ENCODE peak calls at places on chromosomes 13 and 19, in seven cellular contexts. One of them, this sample, is unnamed.

GRCh38 chr19:8611391-8611883 is 922 bp upstream of the ADAMTS10 start:
- DNase-seq in activated B cell treated with CpG ODN at 0.5 μM for 24 hours: no peak
- DNase-seq in AG09309: no peak
- DNase-seq in BE2C: no peak
- DNase-seq in RWPE2: no peak
- DNase-seq in IMR-90: no peak
- DNase-seq in astrocyte of the spinal cord: no peak
- DNase-seq in this sample: no peak

GRCh38 chr19:5054551-5055456 is 85.9 kb downstream of the KDM4B start:
- DNase-seq in AG09309: no peak
- DNase-seq in BE2C: no peak
- DNase-seq in IMR-90: no peak
- DNase-seq in activated B cell treated with CpG ODN at 0.5 μM for 24 hours: no peak
- DNase-seq in astrocyte of the spinal cord: no peak
- DNase-seq in RWPE2: no peak
- DNase-seq in this sample: no peak

GRCh38 chr13:95156208-95156607 is 145.0 kb downstream of the ABCC4 start:
- DNase-seq in AG09309: no peak
- DNase-seq in RWPE2: no peak
- DNase-seq in IMR-90: peak
- DNase-seq in activated B cell treated with CpG ODN at 0.5 μM for 24 hours: no peak
- DNase-seq in BE2C: no peak
- DNase-seq in astrocyte of the spinal cord: peak
- DNase-seq in this sample: peak

GRCh38 chr19:55462722-55463121 is 1.3 kb upstream of the ISOC2 start:
- DNase-seq in AG09309: no peak
- DNase-seq in RWPE2: no peak
- DNase-seq in activated B cell treated with CpG ODN at 0.5 μM for 24 hours: no peak
- DNase-seq in IMR-90: no peak
- DNase-seq in BE2C: peak
- DNase-seq in astrocyte of the spinal cord: no peak
- DNase-seq in this sample: no peak

GRCh38 chr19:4052993-4053422 is 13.7 kb downstream of the ZBTB7A start:
- DNase-seq in AG09309: no peak
- DNase-seq in RWPE2: no peak
- DNase-seq in astrocyte of the spinal cord: no peak
- DNase-seq in IMR-90: no peak
- DNase-seq in activated B cell treated with CpG ODN at 0.5 μM for 24 hours: no peak
- DNase-seq in BE2C: no peak
- DNase-seq in this sample: no peak

GRCh38 chr19:23070353-23070781 is 46.5 kb upstream of the ZNF730 start:
- DNase-seq in RWPE2: no peak
- DNase-seq in BE2C: peak
- DNase-seq in IMR-90: peak
- DNase-seq in activated B cell treated with CpG ODN at 0.5 μM for 24 hours: no peak
- DNase-seq in AG09309: no peak
- DNase-seq in astrocyte of the spinal cord: peak
- DNase-seq in this sample: peak

GRCh38 chr19:16206046-16206605 is 8.4 kb downstream of the AP1M1 start:
- DNase-seq in RWPE2: no peak
- DNase-seq in activated B cell treated with CpG ODN at 0.5 μM for 24 hours: no peak
- DNase-seq in IMR-90: no peak
- DNase-seq in BE2C: no peak
- DNase-seq in AG09309: no peak
- DNase-seq in astrocyte of the spinal cord: no peak
- DNase-seq in this sample: no peak

GRCh38 chr19:2494084-2494446 is 18.1 kb downstream of the GADD45B start:
- DNase-seq in BE2C: peak
- DNase-seq in AG09309: no peak
- DNase-seq in RWPE2: peak
- DNase-seq in activated B cell treated with CpG ODN at 0.5 μM for 24 hours: no peak
- DNase-seq in astrocyte of the spinal cord: peak
- DNase-seq in IMR-90: peak
- DNase-seq in this sample: peak

GRCh38 chr13:50543767-50544166 is 299.7 kb downstream of the DLEU7 start:
- DNase-seq in AG09309: no peak
- DNase-seq in IMR-90: peak
- DNase-seq in BE2C: no peak
- DNase-seq in RWPE2: no peak
- DNase-seq in astrocyte of the spinal cord: peak
- DNase-seq in activated B cell treated with CpG ODN at 0.5 μM for 24 hours: no peak
- DNase-seq in this sample: peak

GRCh38 chr13:46663644-46664043 is 110.7 kb downstream of the LRCH1 start:
- DNase-seq in RWPE2: no peak
- DNase-seq in astrocyte of the spinal cord: no peak
- DNase-seq in AG09309: no peak
- DNase-seq in BE2C: no peak
- DNase-seq in activated B cell treated with CpG ODN at 0.5 μM for 24 hours: no peak
- DNase-seq in IMR-90: no peak
- DNase-seq in this sample: peak

GRCh38 chr13:114134944-114135610 is 2.7 kb upstream of the RASA3 start:
- DNase-seq in RWPE2: no peak
- DNase-seq in BE2C: no peak
- DNase-seq in astrocyte of the spinal cord: no peak
- DNase-seq in activated B cell treated with CpG ODN at 0.5 μM for 24 hours: no peak
- DNase-seq in AG09309: no peak
- DNase-seq in IMR-90: no peak
- DNase-seq in this sample: no peak

GRCh38 chr13:98315466-98315865 is 138.4 kb upstream of the RNF113B start:
- DNase-seq in astrocyte of the spinal cord: peak
- DNase-seq in RWPE2: no peak
- DNase-seq in IMR-90: peak
- DNase-seq in activated B cell treated with CpG ODN at 0.5 μM for 24 hours: no peak
- DNase-seq in AG09309: no peak
- DNase-seq in BE2C: no peak
- DNase-seq in this sample: peak

GRCh38 chr13:90365130-90365529 is 982.4 kb upstream of the MIR17HG start:
- DNase-seq in astrocyte of the spinal cord: peak
- DNase-seq in BE2C: no peak
- DNase-seq in IMR-90: no peak
- DNase-seq in activated B cell treated with CpG ODN at 0.5 μM for 24 hours: no peak
- DNase-seq in RWPE2: no peak
- DNase-seq in AG09309: no peak
- DNase-seq in this sample: no peak

GRCh38 chr19:38429055-38429810 is 3.2 kb upstream of the RASGRP4 start:
- DNase-seq in IMR-90: no peak
- DNase-seq in BE2C: no peak
- DNase-seq in AG09309: no peak
- DNase-seq in activated B cell treated with CpG ODN at 0.5 μM for 24 hours: no peak
- DNase-seq in RWPE2: no peak
- DNase-seq in astrocyte of the spinal cord: no peak
- DNase-seq in this sample: peak

GRCh38 chr19:56271096-56271495 is 1.5 kb upstream of the EDDM13 start:
- DNase-seq in AG09309: no peak
- DNase-seq in astrocyte of the spinal cord: no peak
- DNase-seq in RWPE2: no peak
- DNase-seq in BE2C: no peak
- DNase-seq in activated B cell treated with CpG ODN at 0.5 μM for 24 hours: no peak
- DNase-seq in IMR-90: no peak
- DNase-seq in this sample: no peak

DNA sequence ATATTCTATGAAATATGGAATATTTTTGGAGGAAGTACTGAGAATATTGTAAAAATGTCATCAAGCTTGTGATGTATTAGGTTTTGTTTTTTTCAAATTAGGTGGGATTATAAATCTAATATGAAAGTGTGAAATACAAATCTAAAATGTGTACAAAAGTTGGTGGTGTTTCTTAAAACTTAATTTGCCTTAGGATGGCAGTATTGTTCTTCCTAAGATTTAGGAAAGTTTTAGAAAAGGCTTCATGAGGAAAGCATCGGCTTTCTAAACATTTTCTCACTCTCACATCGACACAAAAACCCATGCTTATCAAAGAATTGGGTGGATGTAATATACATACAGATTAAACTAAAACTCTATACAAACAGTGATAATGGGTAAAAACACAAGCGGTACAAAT is 972.0 kb upstream of the PCDH20 start:
- DNase-seq in AG09309: no peak
- DNase-seq in RWPE2: no peak
- DNase-seq in activated B cell treated with CpG ODN at 0.5 μM for 24 hours: no peak
- DNase-seq in BE2C: no peak
- DNase-seq in IMR-90: peak
- DNase-seq in astrocyte of the spinal cord: peak
- DNase-seq in this sample: no peak
- TF ChIP-seq CTCF in AG09309: no peak
- TF ChIP-seq CTCF in RWPE2: peak
- TF ChIP-seq CTCF in activated B cell treated with CpG ODN at 0.5 μM for 24 hours: no peak
- TF ChIP-seq CTCF in BE2C: peak
- TF ChIP-seq CTCF in IMR-90: peak
- TF ChIP-seq CTCF in astrocyte of the spinal cord: no peak
- TF ChIP-seq CTCF in this sample: no peak

GRCh38 chr13:110869805-110870706 is 44.8 kb downstream of the ANKRD10 start:
- DNase-seq in astrocyte of the spinal cord: peak
- DNase-seq in activated B cell treated with CpG ODN at 0.5 μM for 24 hours: no peak
- DNase-seq in AG09309: peak
- DNase-seq in RWPE2: peak
- DNase-seq in IMR-90: peak
- DNase-seq in BE2C: peak
- DNase-seq in this sample: peak
- TF ChIP-seq CTCF in astrocyte of the spinal cord: no peak
- TF ChIP-seq CTCF in activated B cell treated with CpG ODN at 0.5 μM for 24 hours: no peak
- TF ChIP-seq CTCF in AG09309: peak
- TF ChIP-seq CTCF in RWPE2: peak
- TF ChIP-seq CTCF in IMR-90: no peak
- TF ChIP-seq CTCF in BE2C: no peak
- TF ChIP-seq CTCF in this sample: no peak

DNA sequence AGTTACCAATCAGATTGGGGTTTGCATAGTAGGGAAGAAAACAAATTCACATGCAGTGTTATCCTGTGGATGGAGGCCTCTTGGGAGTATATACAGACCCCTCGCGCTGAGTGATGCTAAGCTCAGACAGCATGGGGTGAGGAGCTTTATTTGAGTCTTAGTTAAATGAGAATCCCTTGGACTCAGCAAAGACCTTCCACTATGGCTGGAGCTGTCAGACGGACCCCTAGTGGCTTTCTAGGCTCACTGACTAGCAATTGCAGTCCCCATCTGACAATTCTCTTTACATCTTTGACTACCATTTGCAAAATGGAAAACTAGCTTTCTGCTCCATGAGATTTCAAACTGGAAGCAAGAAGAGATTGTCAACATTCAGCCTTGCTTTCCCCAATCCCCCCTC is 90.4 kb downstream of the STOML3 start:
- DNase-seq in RWPE2: no peak
- DNase-seq in AG09309: no peak
- DNase-seq in IMR-90: no peak
- DNase-seq in astrocyte of the spinal cord: no peak
- DNase-seq in activated B cell treated with CpG ODN at 0.5 μM for 24 hours: no peak
- DNase-seq in BE2C: no peak
- DNase-seq in this sample: no peak
- TF ChIP-seq CTCF in RWPE2: no peak
- TF ChIP-seq CTCF in AG09309: no peak
- TF ChIP-seq CTCF in IMR-90: no peak
- TF ChIP-seq CTCF in astrocyte of the spinal cord: peak
- TF ChIP-seq CTCF in activated B cell treated with CpG ODN at 0.5 μM for 24 hours: no peak
- TF ChIP-seq CTCF in BE2C: peak
- TF ChIP-seq CTCF in this sample: no peak

DNA sequence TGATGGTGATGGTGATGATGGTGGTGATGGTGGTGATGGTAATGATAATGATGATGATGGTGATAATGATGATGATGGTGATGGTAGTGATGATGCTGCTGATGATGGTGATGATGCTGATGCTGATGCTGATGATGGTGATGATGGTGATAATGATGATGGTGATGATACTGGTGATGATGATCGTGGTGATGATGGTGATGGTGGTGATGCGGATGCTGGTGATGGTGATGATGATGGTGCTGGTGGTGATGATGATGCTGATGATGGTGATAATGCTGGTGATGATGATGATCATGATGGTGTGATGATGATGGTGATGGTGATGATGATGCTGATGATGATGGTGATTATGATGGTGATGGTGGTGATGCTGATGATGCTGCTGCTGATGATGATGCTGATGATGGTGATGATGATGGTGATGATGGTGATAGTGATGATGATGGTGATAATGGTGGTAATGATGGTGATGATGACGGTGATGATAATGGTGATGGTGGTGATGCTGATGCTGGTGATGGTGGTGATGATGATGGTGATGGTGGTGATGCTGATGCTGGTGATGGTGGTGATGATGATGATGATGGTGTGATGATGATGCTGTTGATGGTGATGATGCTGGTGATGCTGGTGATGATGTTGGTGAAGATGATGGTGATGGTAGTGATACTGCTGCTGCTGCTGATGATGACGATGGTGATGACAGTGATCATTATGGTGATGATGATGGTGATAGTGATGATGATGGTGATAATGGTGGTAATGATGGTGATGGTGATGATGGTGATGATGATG is 62.8 kb downstream of the ZNF536 start:
- DNase-seq in AG09309: no peak
- DNase-seq in astrocyte of the spinal cord: no peak
- DNase-seq in RWPE2: no peak
- DNase-seq in BE2C: no peak
- DNase-seq in activated B cell treated with CpG ODN at 0.5 μM for 24 hours: no peak
- DNase-seq in IMR-90: no peak
- DNase-seq in this sample: no peak
- TF ChIP-seq CTCF in AG09309: no peak
- TF ChIP-seq CTCF in astrocyte of the spinal cord: no peak
- TF ChIP-seq CTCF in RWPE2: no peak
- TF ChIP-seq CTCF in BE2C: no peak
- TF ChIP-seq CTCF in activated B cell treated with CpG ODN at 0.5 μM for 24 hours: no peak
- TF ChIP-seq CTCF in IMR-90: no peak
- TF ChIP-seq CTCF in this sample: no peak

GRCh38 chr13:33312150-33312908 is 26.8 kb upstream of the STARD13 start:
- DNase-seq in astrocyte of the spinal cord: peak
- DNase-seq in BE2C: no peak
- DNase-seq in activated B cell treated with CpG ODN at 0.5 μM for 24 hours: no peak
- DNase-seq in AG09309: no peak
- DNase-seq in IMR-90: peak
- DNase-seq in RWPE2: no peak
- DNase-seq in this sample: peak
- TF ChIP-seq CTCF in astrocyte of the spinal cord: peak
- TF ChIP-seq CTCF in BE2C: peak
- TF ChIP-seq CTCF in activated B cell treated with CpG ODN at 0.5 μM for 24 hours: no peak
- TF ChIP-seq CTCF in AG09309: peak
- TF ChIP-seq CTCF in IMR-90: peak
- TF ChIP-seq CTCF in RWPE2: peak
- TF ChIP-seq CTCF in this sample: peak